ENCODE peak calls at places on chromosome 14, in ten cellular contexts. C, S, J, H, F, L, E, X, N and U are unnamed samples.

GRCh38 chr14:31884776-31885379 is 192.2 kb upstream of the ARHGAP5 start:
- DNase-seq in C (no peak), S (no peak), J (no peak), H (no peak), F (no peak), L (peak; percentile 79), E (no peak), X (peak; percentile 57), N (no peak), U (no peak)

GRCh38 chr14:36939265-36939664 is 233.1 kb downstream of the SLC25A21 start:
- DNase-seq in C (no peak), S (no peak), J (no peak), H (no peak), F (no peak), L (no peak), E (no peak), X (no peak), N (no peak), U (no peak)

GRCh38 chr14:64549805-64550538 is at the start of gene PPP1R36:
- DNase-seq in C (peak; percentile 75), S (peak; percentile 38), J (no peak), H (peak; percentile 67), F (no peak), L (no peak), E (no peak), X (no peak), N (peak; percentile 47), U (peak; percentile 41)

GRCh38 chr14:79405511-79405910 is 805.8 kb downstream of the DIO2 start:
- DNase-seq in C (no peak), S (no peak), J (no peak), H (no peak), F (no peak), L (no peak), E (no peak), X (no peak), N (no peak), U (no peak)

GRCh38 chr14:49492151-49492550 is 94.0 kb downstream of the RPS29 start:
- DNase-seq in C (no peak), S (no peak), J (no peak), H (no peak), F (no peak), L (peak; percentile 38), E (no peak), X (no peak), N (no peak), U (no peak)

GRCh38 chr14:69789118-69789640 is 7.9 kb downstream of the SLC10A1 start:
- DNase-seq in C (no peak), S (no peak), J (no peak), H (no peak), F (no peak), L (no peak), E (no peak), X (no peak), N (no peak), U (no peak)

GRCh38 chr14:65287264-65288131 is 125.0 kb upstream of the FUT8 start:
- DNase-seq in C (peak; percentile 53), S (peak; percentile 39), J (no peak), H (no peak), F (no peak), L (no peak), E (no peak), X (peak; percentile 21), N (peak; percentile 58), U (no peak)

GRCh38 chr14:81400202-81400678 is at the start of gene STON2:
- DNase-seq in C (no peak), S (no peak), J (no peak), H (no peak), F (peak; percentile 54), L (peak; percentile 98), E (peak; percentile 2), X (no peak), N (no peak), U (peak; percentile 67)

GRCh38 chr14:105294142-105294597 is 6.6 kb downstream of the BRF1 start:
- DNase-seq in C (peak; percentile 60), S (no peak), J (no peak), H (peak; percentile 86), F (no peak), L (no peak), E (no peak), X (peak; percentile 25), N (peak; percentile 45), U (peak; percentile 39)

GRCh38 chr14:50667491-50668007 is 557 bp downstream of the SAV1 start:
- DNase-seq in C (peak; percentile 61), S (no peak), J (peak; percentile 36), H (no peak), F (no peak), L (peak; percentile 46), E (no peak), X (no peak), N (peak; percentile 21), U (no peak)

GRCh38 chr14:51534623-51535022 is 117.1 kb upstream of the FRMD6 start:
- DNase-seq in C (no peak), S (no peak), J (peak; percentile 13), H (no peak), F (peak; percentile 71), L (peak; percentile 99), E (no peak), X (peak; percentile 62), N (no peak), U (no peak)

GRCh38 chr14:100143523-100143922 is 15.9 kb downstream of the DEGS2 start:
- DNase-seq in C (no peak), S (no peak), J (no peak), H (no peak), F (no peak), L (no peak), E (no peak), X (no peak), N (no peak), U (no peak)

GRCh38 chr14:57833304-57833703 is 32.6 kb downstream of the SLC35F4 start:
- DNase-seq in C (no peak), S (no peak), J (no peak), H (no peak), F (peak; percentile 96), L (peak; percentile 100), E (peak; percentile 2), X (peak; percentile 87), N (no peak), U (peak; percentile 32)

GRCh38 chr14:77123381-77124344 is 17.9 kb downstream of the ZDHHC22 start:
- DNase-seq in C (no peak), S (no peak), J (no peak), H (peak; percentile 69), F (peak; percentile 70), L (peak; percentile 96), E (no peak), X (no peak), N (no peak), U (peak; percentile 69)

GRCh38 chr14:28704153-28704552 is 62.4 kb upstream of the FOXG1 start:
- DNase-seq in C (no peak), S (no peak), J (no peak), H (no peak), F (no peak), L (peak; percentile 67), E (no peak), X (no peak), N (no peak), U (no peak)

GRCh38 chr14:105126126-105126969 is 42.2 kb downstream of the JAG2 start:
- DNase-seq in C (no peak), S (no peak), J (no peak), H (no peak), F (no peak), L (no peak), E (no peak), X (no peak), N (no peak), U (no peak)

GRCh38 chr14:75577724-75578098 is 709 bp upstream of the FLVCR2 start:
- DNase-seq in C (peak; percentile 79), S (peak; percentile 58), J (peak; percentile 62), H (peak; percentile 93), F (peak; percentile 65), L (peak; percentile 87), E (peak; percentile 2), X (peak; percentile 92), N (peak; percentile 77), U (peak; percentile 94)

GRCh38 chr14:34211732-34212131 is 250.3 kb downstream of the SPTSSA start:
- DNase-seq in C (no peak), S (no peak), J (no peak), H (no peak), F (no peak), L (peak; percentile 51), E (no peak), X (no peak), N (no peak), U (no peak)

GRCh38 chr14:63435204-63435603 is 108.0 kb downstream of the PPP2R5E start:
- DNase-seq in C (no peak), S (no peak), J (no peak), H (no peak), F (no peak), L (no peak), E (no peak), X (no peak), N (no peak), U (no peak)

GRCh38 chr14:23569443-23570151 is 2.0 kb upstream of the AP1G2 start:
- DNase-seq in C (no peak), S (no peak), J (no peak), H (no peak), F (peak; percentile 58), L (peak; percentile 44), E (no peak), X (peak; percentile 40), N (no peak), U (no peak)

GRCh38 chr14:61653507-61653906 is 41.8 kb upstream of the HIF1A start:
- DNase-seq in C (no peak), S (no peak), J (no peak), H (no peak), F (no peak), L (peak; percentile 94), E (no peak), X (peak; percentile 70), N (no peak), U (no peak)

GRCh38 chr14:104875811-104876210 is 10.7 kb downstream of the CEP170B start:
- DNase-seq in C (no peak), S (no peak), J (no peak), H (peak; percentile 37), F (no peak), L (no peak), E (no peak), X (no peak), N (no peak), U (peak; percentile 41)

GRCh38 chr14:29548948-29549370 is 378.7 kb downstream of the PRKD1 start:
- DNase-seq in C (peak; percentile 9), S (no peak), J (no peak), H (no peak), F (peak; percentile 12), L (peak; percentile 77), E (no peak), X (peak; percentile 90), N (no peak), U (no peak)

GRCh38 chr14:47988175-47988574 is 312.8 kb upstream of the MDGA2 start:
- DNase-seq in C (no peak), S (no peak), J (no peak), H (no peak), F (no peak), L (no peak), E (no peak), X (no peak), N (no peak), U (no peak)

GRCh38 chr14:91509083-91509877 is 830 bp downstream of the PPP4R3A start:
- DNase-seq in C (peak; percentile 74), S (peak; percentile 40), J (peak; percentile 26), H (peak; percentile 52), F (no peak), L (no peak), E (no peak), X (peak; percentile 8), N (peak; percentile 59), U (peak; percentile 39)

GRCh38 chr14:58299665-58300202 is 1.4 kb downstream of the ARID4A start:
- DNase-seq in C (no peak), S (peak; percentile 7), J (no peak), H (no peak), F (no peak), L (peak; percentile 53), E (no peak), X (peak; percentile 26), N (no peak), U (no peak)

GRCh38 chr14:86129426-86129825 is 599.5 kb downstream of the FLRT2 start:
- DNase-seq in C (no peak), S (no peak), J (no peak), H (no peak), F (no peak), L (no peak), E (no peak), X (no peak), N (no peak), U (no peak)

GRCh38 chr14:89598548-89599186 is 181.6 kb upstream of the FOXN3 start:
- DNase-seq in C (no peak), S (no peak), J (no peak), H (no peak), F (peak; percentile 16), L (no peak), E (no peak), X (peak; percentile 41), N (no peak), U (no peak)